ENCODE peak calls at places on chromosomes 1 and 21, in five cellular contexts. V is brain microvascular endothelial cell, B is heart left ventricle, P is dorsolateral prefrontal cortex, N is neural crest cell. S is an unnamed sample.

GRCh38 chr21:44845418-44846200 is 27.7 kb upstream of the SUMO3 start:
- DNase-seq in B (peak), P (no peak), V (no peak), N (peak), S (peak)

GRCh38 chr1:51924455-51924854 is 45.9 kb upstream of the NRDC start:
- DNase-seq in V (peak), N (no peak), P (no peak), B (no peak), S (no peak)

GRCh38 chr1:106022312-106022902 is 1034.1 kb upstream of the PRMT6 start:
- DNase-seq in V (no peak), N (no peak), B (no peak), P (no peak), S (no peak)

GRCh38 chr1:213982814-213983588 is 4.8 kb upstream of the PROX1 start:
- DNase-seq in P (peak), N (peak), B (peak), V (no peak), S (no peak)

GRCh38 chr1:216847385-216848036 is 124.3 kb upstream of the ESRRG start:
- DNase-seq in B (no peak), V (no peak), N (no peak), P (no peak), S (no peak)

GRCh38 chr1:172928412-172928811 is 122.3 kb downstream of the TNFSF18 start:
- DNase-seq in N (no peak), P (no peak), V (peak), B (no peak), S (no peak)

GRCh38 chr1:85366391-85366790 is 90.0 kb upstream of the BCL10 start:
- DNase-seq in V (peak), B (no peak), N (no peak), P (no peak), S (no peak)

GRCh38 chr1:8197493-8198282 is 120.2 kb upstream of the SLC45A1 start:
- DNase-seq in N (no peak), P (no peak), V (peak), B (peak), S (no peak)

GRCh38 chr1:101376121-101377095 is 139.6 kb downstream of the S1PR1 start:
- DNase-seq in N (no peak), B (no peak), P (no peak), V (no peak), S (no peak)

GRCh38 chr1:156813750-156814570 is 2.7 kb downstream of the SH2D2A start:
- DNase-seq in N (peak), V (no peak), P (peak), B (peak), S (peak)

GRCh38 chr1:4396571-4396970 is 257.8 kb upstream of the AJAP1 start:
- DNase-seq in N (peak), P (no peak), V (no peak), B (no peak), S (no peak)

GRCh38 chr1:27967884-27968466 is 8.2 kb downstream of the XKR8 start:
- DNase-seq in V (no peak), P (no peak), B (no peak), N (no peak), S (no peak)

GRCh38 chr1:84582802-84583587 is 8.8 kb upstream of the CTBS start:
- DNase-seq in P (no peak), V (no peak), B (no peak), N (no peak), S (no peak)

GRCh38 chr1:154698320-154699096 is 90.5 kb upstream of the ADAR start:
- DNase-seq in V (no peak), P (no peak), N (no peak), B (no peak), S (no peak)

GRCh38 chr1:215045647-215046308 is 36.8 kb upstream of the KCNK2 start:
- DNase-seq in N (no peak), B (no peak), V (no peak), P (no peak), S (no peak)

GRCh38 chr1:185281245-185281644 is 35.8 kb downstream of the IVNS1ABP start:
- DNase-seq in B (no peak), N (no peak), P (no peak), V (no peak), S (no peak)

GRCh38 chr1:202045699-202046098 is 35.3 kb downstream of the ELF3 start:
- DNase-seq in B (no peak), N (no peak), P (no peak), V (no peak), S (no peak)

GRCh38 chr21:41894922-41895557 is 15.9 kb upstream of the PRDM15 start:
- DNase-seq in N (no peak), V (peak), B (no peak), P (no peak), S (no peak)

GRCh38 chr21:31008355-31008754 is 29.9 kb downstream of the KRTAP19-8 start:
- DNase-seq in B (no peak), P (no peak), V (no peak), N (no peak), S (no peak)

GRCh38 chr1:40036574-40036973 is 4.0 kb upstream of the CAP1 start:
- DNase-seq in P (no peak), N (no peak), B (peak), V (peak), S (no peak)

GRCh38 chr1:84959294-84959693 is 37.6 kb downstream of the MCOLN2 start:
- DNase-seq in N (no peak), V (no peak), P (no peak), B (no peak), S (no peak)

GRCh38 chr1:15451014-15451722 is 5.4 kb upstream of the CELA2A start:
- DNase-seq in P (no peak), N (no peak), V (no peak), B (peak), S (no peak)

GRCh38 chr1:41359211-41360073 is 1.8 kb upstream of the FOXO6 start:
- DNase-seq in N (no peak), P (no peak), V (no peak), B (no peak), S (no peak)

GRCh38 chr1:191953516-191953915 is 204.7 kb upstream of the RGS18 start:
- DNase-seq in V (no peak), B (no peak), N (no peak), P (no peak), S (no peak)

GRCh38 chr1:192786617-192787016 is 22.2 kb upstream of the RGS2 start:
- DNase-seq in V (no peak), P (no peak), B (no peak), N (no peak), S (no peak)

GRCh38 chr1:181345146-181345545 is 138.2 kb upstream of the CACNA1E start:
- DNase-seq in P (no peak), V (no peak), N (no peak), B (no peak), S (no peak)

GRCh38 chr1:79042117-79042516 is 35.6 kb upstream of the ADGRL4 start:
- DNase-seq in N (no peak), P (no peak), B (no peak), V (no peak), S (no peak)

GRCh38 chr1:247212914-247213617 is 41.2 kb upstream of the ZNF124 start:
- DNase-seq in V (no peak), P (no peak), N (no peak), B (no peak), S (no peak)

GRCh38 chr1:166843769-166844596 is 4.7 kb downstream of the POGK start:
- DNase-seq in P (peak), N (no peak), V (no peak), B (no peak), S (no peak)

GRCh38 chr1:111582016-111582415 is 37.6 kb upstream of the RAP1A start:
- DNase-seq in N (no peak), B (no peak), P (no peak), V (no peak), S (no peak)

GRCh38 chr1:43976890-43977289 is 2.1 kb upstream of the B4GALT2 start:
- DNase-seq in P (no peak), V (no peak), N (no peak), B (no peak), S (no peak)

GRCh38 chr1:43976045-43976444 is 1.3 kb downstream of the ATP6V0B start:
- DNase-seq in B (peak), N (no peak), P (no peak), V (no peak), S (no peak)

GRCh38 chr1:43973981-43974442 is 748 bp upstream of the ATP6V0B start:
- DNase-seq in N (no peak), B (peak), P (no peak), V (no peak), S (no peak)

GRCh38 chr1:43975249-43975961 is 645 bp downstream of the ATP6V0B start:
- DNase-seq in B (peak), V (no peak), N (no peak), P (no peak), S (no peak)

GRCh38 chr1:43974443-43975248 is at the start of gene ATP6V0B:
- DNase-seq in N (peak), B (peak), P (peak), V (peak), S (peak)
- TF ChIP-seq CTCF in N (peak), B (no peak), P (peak), V (no peak), S (no peak)

DNA sequence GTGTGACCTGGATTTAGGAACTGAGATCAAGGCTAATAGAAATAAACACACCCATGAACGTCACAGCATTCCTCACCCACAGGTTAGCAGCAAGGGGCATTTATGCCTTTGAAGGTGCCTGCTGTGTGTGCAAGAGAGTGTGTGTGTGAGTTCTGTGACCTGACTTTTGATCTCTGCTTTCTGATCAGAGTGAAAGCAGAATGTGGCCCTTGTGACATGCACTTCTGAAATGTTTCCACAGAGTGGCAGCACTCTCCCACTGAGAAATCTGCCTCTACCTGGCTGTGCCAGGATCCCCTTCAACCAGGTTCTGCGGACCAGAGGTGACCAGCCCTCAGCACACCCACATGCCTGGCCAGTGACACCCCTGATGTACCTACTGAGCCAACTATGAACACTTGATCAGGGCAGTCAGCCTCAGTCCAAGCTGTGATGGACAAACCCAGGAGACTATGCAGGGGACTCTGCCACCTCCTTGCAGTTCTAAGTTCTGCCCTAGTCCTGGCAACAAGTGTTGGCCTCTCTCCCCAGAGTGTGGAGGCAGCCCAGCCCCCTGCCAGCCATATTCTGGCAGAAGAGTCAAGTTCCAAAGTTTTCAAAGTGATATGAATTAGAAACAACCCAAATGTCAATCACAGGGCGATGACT is 41.0 kb downstream of the RXRG start:
- DNase-seq in V (peak), P (no peak), B (no peak), N (peak), S (peak)
- TF ChIP-seq CTCF in V (peak), P (peak), B (peak), N (peak), S (peak)

GRCh38 chr1:230536641-230537155 is 105.6 kb upstream of the COG2 start:
- DNase-seq in V (no peak), B (no peak), N (no peak), P (no peak), S (no peak)

GRCh38 chr1:230540416-230540815 is 101.9 kb upstream of the COG2 start:
- DNase-seq in V (no peak), N (no peak), B (no peak), P (no peak), S (no peak)

GRCh38 chr1:230534224-230534623 is 108.1 kb upstream of the COG2 start:
- DNase-seq in P (no peak), V (no peak), B (no peak), N (no peak), S (no peak)

GRCh38 chr1:230541306-230541705 is 101.0 kb upstream of the COG2 start:
- DNase-seq in B (no peak), P (no peak), V (no peak), N (no peak), S (no peak)

GRCh38 chr1:230537456-230537855 is 104.8 kb upstream of the COG2 start:
- DNase-seq in N (no peak), P (no peak), V (no peak), B (no peak), S (no peak)
- TF ChIP-seq CTCF in N (no peak), P (no peak), V (peak), B (no peak), S (peak)

DNA sequence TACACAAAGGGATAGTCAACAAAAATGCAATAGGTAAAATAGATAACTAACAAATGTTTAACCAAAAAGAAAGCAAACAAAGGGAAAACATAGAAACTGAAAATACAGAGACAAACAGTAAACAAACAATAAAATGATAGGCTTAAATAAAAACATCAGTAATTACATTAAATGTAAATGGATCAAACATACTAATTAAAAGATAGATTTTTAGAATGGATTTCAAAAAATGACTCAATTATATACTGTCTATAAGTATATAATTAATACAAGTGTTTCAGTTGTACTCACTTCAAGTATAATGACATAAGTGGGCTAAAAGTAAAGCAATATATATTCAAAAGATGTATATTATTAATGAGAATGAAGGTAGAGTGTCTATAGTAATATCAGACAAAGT is 101.1 kb downstream of the MRPS6 start:
- DNase-seq in V (no peak), N (no peak), P (no peak), B (no peak), S (no peak)
- TF ChIP-seq CTCF in V (no peak), N (no peak), P (no peak), B (no peak), S (no peak)

DNA sequence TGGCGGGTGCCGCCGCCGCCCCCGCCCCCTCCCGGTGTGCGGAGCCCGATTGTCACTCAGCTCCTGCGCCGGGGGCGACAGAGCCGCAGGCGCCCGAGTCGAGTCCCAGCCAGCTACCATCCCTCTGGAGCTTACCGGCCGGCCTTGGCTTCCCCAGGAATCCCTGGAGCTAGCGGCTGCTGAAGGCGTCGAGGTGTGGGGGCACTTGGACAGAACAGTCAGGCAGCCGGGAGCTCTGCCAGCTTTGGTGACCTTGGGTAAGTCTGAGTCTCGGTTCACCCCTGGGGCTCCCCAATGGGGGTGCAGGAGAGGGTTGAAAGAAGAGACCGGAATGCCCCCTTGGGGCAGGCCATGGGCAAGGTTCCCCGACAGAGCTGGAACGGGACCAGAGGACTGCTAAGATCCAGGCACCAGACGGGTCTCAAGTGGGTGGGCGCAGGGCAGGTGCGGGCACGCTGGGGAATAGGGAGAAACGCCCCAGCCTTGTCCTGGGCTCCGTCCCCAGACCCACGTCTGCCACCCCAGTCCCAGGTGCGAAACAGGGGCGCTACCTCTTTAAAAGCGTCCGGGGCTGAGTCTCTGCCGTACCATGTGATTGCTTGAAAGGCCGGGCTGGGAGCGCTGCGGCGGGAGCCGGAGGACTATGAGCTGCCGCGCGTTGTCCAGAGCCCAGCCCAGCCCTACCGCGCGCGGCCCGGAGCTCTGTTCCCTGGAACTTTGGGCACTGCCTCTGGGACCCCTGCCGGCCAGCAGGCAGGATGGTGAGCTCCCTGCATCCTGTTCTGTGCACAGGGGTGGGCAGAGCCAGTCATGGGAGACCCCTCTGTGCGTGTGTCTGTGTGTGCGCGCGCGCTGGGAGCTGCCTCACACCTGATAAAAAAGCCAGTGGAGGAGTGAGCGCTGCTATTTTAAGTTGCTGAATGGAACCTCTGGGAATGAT is at the start of gene ADORA1:
- DNase-seq in P (peak), V (peak), B (peak), N (peak), S (peak)
- TF ChIP-seq CTCF in P (no peak), V (peak), B (no peak), N (peak), S (peak)

GRCh38 chr1:198681831-198682756 is 43.3 kb downstream of the PTPRC start:
- DNase-seq in B (peak), N (peak), V (peak), P (no peak), S (no peak)

GRCh38 chr1:198687429-198687828 is 48.6 kb downstream of the PTPRC start:
- DNase-seq in V (no peak), P (no peak), N (no peak), B (no peak), S (no peak)

GRCh38 chr1:198691063-198691462 is 52.2 kb downstream of the PTPRC start:
- DNase-seq in B (no peak), N (no peak), P (no peak), V (no peak), S (no peak)

GRCh38 chr1:198683449-198683848 is 44.6 kb downstream of the PTPRC start:
- DNase-seq in B (no peak), P (no peak), N (no peak), V (no peak), S (no peak)

DNA sequence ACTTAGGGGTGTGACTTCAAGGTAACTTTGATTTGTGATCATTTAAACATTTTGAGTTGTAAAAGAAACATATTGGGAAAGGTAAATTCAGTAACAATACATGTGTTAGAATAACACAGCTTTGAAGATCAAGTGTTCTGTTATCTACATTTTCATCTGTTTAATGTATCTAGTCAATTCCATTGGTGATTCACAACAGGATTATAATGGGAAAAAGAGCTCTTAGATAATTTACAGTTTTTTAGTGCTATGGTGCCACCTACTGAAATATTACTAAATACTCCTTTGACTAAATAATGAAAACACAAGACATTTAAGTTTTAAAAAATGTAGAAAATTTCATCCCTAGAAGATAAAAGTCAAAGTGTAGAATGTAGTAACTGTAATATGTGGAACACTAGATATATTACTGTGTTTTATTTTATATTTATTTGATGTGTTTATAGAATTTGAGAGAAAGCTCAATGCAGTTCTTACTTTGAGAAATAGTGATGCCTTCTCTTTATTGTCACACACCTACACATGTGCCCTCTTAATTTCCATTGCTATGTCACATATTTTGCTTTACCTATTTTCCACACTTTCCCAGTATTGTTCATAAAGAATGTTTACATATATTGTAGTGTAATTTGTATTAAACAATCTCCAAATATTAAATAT is 47.4 kb downstream of the PTPRC start:
- DNase-seq in N (no peak), B (no peak), V (no peak), P (no peak), S (no peak)
- TF ChIP-seq CTCF in N (peak), B (peak), V (no peak), P (peak), S (peak)

DNA sequence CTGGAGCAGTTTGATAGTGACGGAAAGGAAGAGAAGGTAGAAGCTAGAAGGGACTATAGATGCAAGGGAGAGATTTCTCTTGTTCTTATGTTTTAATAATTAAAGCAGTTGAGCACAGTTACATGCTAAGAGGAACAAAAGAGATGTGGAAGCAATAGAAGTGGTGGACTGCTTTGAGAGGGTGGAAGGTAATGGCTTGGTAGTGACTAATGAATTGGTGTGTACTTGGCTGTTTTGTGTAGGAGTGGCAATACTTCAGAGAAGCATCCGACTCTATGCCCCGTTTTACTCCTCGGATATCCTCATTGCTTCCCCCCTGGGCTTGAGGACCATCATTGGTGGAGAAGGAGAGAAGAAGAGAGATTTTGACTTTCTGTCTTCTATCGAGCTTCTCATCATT is 12.8 kb downstream of the UTP25 start:
- DNase-seq in B (no peak), N (no peak), V (no peak), P (no peak), S (no peak)
- TF ChIP-seq CTCF in B (no peak), N (no peak), V (no peak), P (no peak), S (no peak)

GRCh38 chr21:22438428-22439086 is 1440.3 kb downstream of the NCAM2 start:
- DNase-seq in B (no peak), V (no peak), P (no peak), N (no peak), S (no peak)
- TF ChIP-seq CTCF in B (no peak), V (no peak), P (no peak), N (peak), S (no peak)

S was measured in progenitor cell of endocrine pancreas.